ENCODE peak calls at places on chromosomes 4 and X, in six cellular contexts. J, O, R, K, Q and S are unnamed samples.

GRCh38 chr4:169618286-169618685 is 2.1 kb upstream of the CLCN3 start:
- DNase-seq in J (no peak), O (no peak), R (no peak), K (no peak), Q (no peak), S (no peak)

GRCh38 chr4:148674891-148675290 is 232.7 kb upstream of the NR3C2 start:
- DNase-seq in J (no peak), O (no peak), R (no peak), K (no peak), Q (no peak), S (no peak)

GRCh38 chrX:38358274-38358673 is 5.9 kb downstream of the OTC start:
- DNase-seq in J (no peak), O (no peak), R (no peak), K (no peak), Q (no peak), S (no peak)

GRCh38 chr4:71441186-71442169 is 102.7 kb downstream of the SLC4A4 start:
- DNase-seq in J (no peak), O (no peak), R (no peak), K (no peak), Q (no peak), S (no peak)

GRCh38 chr4:102807345-102807744 is 20.0 kb downstream of the UBE2D3 start:
- DNase-seq in J (no peak), O (no peak), R (no peak), K (no peak), Q (no peak), S (no peak)

GRCh38 chr4:931194-931959 is 739 bp downstream of the GAK start:
- DNase-seq in J (no peak), O (peak), R (no peak), K (no peak), Q (peak), S (peak)

GRCh38 chrX:45164021-45164621 is 36.6 kb downstream of the DIPK2B start:
- DNase-seq in J (no peak), O (no peak), R (no peak), K (no peak), Q (no peak), S (no peak)

GRCh38 chrX:53445977-53446376 is 11.8 kb upstream of the HSD17B10 start:
- DNase-seq in J (no peak), O (peak), R (peak), K (peak), Q (peak), S (no peak)

GRCh38 chr4:60133414-60133813 is 1066.7 kb upstream of the ADGRL3 start:
- DNase-seq in J (no peak), O (no peak), R (no peak), K (no peak), Q (no peak), S (no peak)

GRCh38 chr4:169985881-169986280 is 40.3 kb downstream of the MFAP3L start:
- DNase-seq in J (no peak), O (no peak), R (no peak), K (no peak), Q (no peak), S (no peak)

GRCh38 chr4:57943672-57944071 is 833.5 kb upstream of the IGFBP7 start:
- DNase-seq in J (no peak), O (no peak), R (no peak), K (no peak), Q (peak), S (no peak)

GRCh38 chrX:2892816-2893215 is 36.3 kb downstream of the ARSD start:
- DNase-seq in J (no peak), O (no peak), R (no peak), K (no peak), Q (no peak), S (no peak)

GRCh38 chr4:1055721-1056590 is 44.5 kb downstream of the FGFRL1 start:
- DNase-seq in J (no peak), O (peak), R (no peak), K (no peak), Q (peak), S (no peak)

GRCh38 chrX:120561634-120562568 is 1.1 kb upstream of the CUL4B start:
- DNase-seq in J (no peak), O (no peak), R (no peak), K (no peak), Q (peak), S (no peak)
- TF ChIP-seq POLR2A in J (peak), O (no peak), R (no peak), K (no peak), Q (no peak), S (peak)

DNA sequence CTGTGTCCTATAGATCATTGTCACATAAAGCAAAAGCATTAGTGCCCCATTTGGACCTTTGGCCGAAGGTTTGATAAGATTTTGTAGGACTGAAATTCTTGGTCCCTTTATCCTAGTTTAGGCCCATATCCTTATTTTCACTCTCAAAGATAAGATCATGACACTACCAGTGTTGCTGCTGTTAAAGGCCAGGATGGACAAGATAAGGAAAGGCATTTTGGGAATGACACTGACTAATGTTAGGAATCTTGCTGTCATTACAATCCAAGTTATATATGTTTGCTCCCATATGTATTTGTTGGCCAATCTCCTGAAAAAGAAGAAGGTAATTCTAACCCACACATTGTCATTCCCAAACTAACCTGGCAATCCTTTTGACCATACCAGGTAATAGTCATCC is 101.3 kb upstream of the VAMP7 start:
- DNase-seq in J (no peak), O (no peak), R (no peak), K (no peak), Q (no peak), S (no peak)
- TF ChIP-seq POLR2A in J (no peak), O (no peak), R (no peak), K (no peak), Q (no peak), S (no peak)

GRCh38 chr4:158811704-158812103 is 42.9 kb downstream of the FNIP2 start:
- DNase-seq in J (no peak), O (peak), R (peak), K (no peak), Q (peak), S (no peak)

GRCh38 chr4:158812133-158812532 is 43.3 kb downstream of the FNIP2 start:
- DNase-seq in J (no peak), O (no peak), R (no peak), K (no peak), Q (no peak), S (no peak)

GRCh38 chr4:158811216-158811540 is 42.4 kb downstream of the FNIP2 start:
- DNase-seq in J (no peak), O (no peak), R (no peak), K (no peak), Q (no peak), S (no peak)

GRCh38 chr4:158809611-158810486 is 41.0 kb downstream of the FNIP2 start:
- DNase-seq in J (peak), O (peak), R (peak), K (no peak), Q (peak), S (no peak)

GRCh38 chr4:158810487-158811215 is 41.8 kb downstream of the FNIP2 start:
- DNase-seq in J (peak), O (peak), R (peak), K (no peak), Q (no peak), S (peak)
- TF ChIP-seq POLR2A in J (no peak), O (peak), R (no peak), K (no peak), Q (no peak), S (no peak)

DNA sequence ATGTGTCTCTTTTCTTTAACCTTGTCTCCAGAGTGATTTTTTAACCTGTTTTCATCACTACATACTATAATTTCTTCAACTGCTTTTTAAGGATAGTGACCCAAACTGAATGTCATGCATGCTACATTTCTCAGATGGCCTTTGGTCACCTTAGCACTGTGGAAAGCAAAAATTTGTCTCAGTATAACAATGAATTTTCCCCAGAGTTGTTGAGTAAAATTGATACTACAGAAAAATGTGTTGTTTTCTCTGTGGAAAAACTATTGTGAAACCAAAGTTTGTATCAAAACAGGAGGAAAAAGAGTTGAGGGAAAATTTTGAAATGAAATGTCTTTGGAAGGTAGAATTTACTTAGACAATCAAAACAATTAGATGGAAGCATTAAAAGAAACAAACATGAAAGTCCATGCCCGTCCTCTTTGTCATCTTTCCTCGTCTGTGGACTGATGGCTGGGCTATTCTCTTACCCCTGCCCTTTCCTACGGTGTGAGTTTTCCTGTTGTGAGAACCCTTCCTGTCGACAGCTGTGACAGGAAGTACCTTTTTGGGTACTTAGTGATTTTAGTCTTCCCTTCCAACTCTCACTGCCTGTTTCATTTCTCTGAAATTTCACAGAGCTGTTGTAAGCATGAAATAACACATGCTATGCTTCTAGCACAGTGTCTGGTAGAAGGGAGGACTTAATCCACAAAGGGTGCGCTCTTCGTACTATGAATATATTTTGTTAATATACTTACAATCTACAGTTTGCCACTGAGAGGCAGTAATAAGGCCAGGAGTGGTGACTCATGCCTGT is 50.8 kb downstream of the LRP2BP start:
- DNase-seq in J (no peak), O (no peak), R (no peak), K (no peak), Q (no peak), S (no peak)
- TF ChIP-seq POLR2A in J (no peak), O (no peak), R (no peak), K (no peak), Q (no peak), S (no peak)

DNA sequence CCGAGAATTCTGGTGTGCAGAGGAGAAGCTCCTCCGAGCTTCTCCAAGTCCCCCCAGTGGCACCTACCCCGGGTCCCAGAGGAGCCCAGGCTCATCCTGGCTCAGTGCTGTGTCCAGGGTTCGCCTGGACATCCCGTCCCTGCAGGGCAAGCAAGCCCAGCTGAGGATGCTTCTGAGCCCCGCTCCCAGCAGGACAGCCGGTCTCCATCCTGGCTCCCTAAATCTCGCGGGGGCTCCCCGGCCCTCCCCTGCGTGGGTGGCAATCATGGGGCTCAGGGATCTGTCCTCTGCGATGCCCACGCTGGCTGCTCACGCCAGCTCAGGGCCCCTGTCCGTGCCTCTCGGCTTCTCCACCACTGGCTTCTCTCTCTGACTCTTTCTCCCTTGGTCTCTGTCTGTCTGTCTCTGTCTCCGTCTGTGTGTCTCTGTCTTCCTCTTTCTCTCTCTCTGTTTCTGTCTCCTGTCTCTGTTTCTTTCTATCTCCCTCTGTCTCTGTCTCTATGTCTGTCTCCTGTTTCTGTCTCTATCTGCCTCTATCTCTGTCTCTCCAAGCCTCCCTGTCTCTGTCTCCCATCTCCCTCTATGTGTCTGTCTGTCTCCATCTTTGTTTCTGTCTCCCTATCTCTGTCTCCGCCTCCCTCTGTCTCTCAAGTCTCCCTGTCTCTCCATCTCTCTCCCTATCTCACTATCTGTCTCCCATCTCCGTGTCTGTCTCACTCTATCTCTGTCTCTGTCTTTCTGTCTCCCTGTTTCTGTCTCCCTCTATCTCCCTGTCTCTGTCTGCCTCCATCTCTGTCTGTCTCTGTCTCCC is 27.8 kb upstream of the SLC25A6 start:
- DNase-seq in J (no peak), O (no peak), R (no peak), K (no peak), Q (no peak), S (no peak)
- TF ChIP-seq POLR2A in J (no peak), O (no peak), R (no peak), K (no peak), Q (no peak), S (no peak)

DNA sequence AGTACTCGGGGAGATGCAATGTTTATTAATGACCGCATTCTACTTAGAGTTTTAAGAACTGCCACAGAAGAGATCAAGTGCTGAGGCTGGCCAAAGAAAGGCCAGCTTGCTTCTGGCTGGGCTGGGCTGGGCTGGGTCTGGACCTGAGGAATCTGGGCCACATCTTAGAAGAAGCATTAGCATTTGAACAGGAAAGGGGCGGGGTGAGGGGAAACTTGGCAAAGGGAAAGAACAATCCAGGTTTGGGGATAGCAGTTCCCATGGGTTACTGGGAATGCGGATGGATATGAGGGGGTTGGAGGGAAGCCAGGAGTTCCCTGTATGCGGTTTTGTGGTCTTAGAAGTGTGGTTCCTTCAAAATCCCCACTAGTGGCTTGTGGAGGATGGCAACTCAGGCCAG is 83.3 kb downstream of the CLDN34 start:
- DNase-seq in J (no peak), O (no peak), R (peak), K (no peak), Q (no peak), S (no peak)
- TF ChIP-seq POLR2A in J (no peak), O (no peak), R (no peak), K (no peak), Q (no peak), S (no peak)

DNA sequence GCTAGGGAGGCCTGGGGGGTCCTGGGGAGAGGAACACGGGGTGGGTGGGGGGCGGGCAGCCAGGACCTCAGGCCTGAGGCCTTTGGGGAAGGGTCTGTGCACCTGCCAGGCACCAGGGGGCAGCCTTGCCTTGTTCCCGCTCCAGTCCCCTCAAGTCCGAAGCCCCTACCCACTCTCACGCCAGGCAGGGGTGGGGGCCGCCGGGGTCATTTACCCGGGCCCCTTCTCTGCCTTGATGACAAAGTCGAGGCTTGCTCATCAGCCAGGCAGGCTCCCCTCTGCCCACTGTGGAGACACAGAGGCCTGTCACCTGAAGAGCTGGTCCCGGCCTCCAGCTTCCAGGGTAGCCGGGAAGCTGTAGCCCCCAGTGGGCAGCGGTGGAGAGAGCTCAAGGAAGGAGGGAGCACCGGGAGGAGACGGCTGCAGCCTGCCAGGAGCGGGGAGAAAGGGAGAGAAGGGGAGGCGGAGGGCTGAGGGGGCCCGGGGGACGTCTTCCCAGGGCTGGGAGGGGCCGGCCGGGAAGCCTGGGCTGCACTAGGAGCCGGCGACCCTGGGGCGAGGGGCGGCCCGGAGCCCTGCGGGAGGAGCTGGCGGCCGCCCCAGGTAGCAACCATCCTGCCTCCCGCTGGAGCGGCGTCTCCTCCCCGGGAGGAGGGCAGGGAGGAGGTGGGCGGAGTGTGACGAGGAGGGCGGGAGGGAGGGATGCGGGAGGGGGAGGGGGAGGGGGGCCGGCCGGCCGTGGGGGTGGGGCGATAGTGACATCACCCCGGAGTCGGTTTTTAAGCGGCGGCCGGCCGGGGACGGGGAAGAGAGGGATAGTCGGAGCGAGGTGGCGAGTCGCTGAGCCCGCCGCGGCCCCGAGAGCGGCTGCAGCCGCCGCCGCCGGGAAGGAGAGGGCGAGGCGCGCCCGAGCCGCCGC is at the start of gene SLC6A8:
- DNase-seq in J (peak), O (peak), R (peak), K (no peak), Q (peak), S (peak)
- TF ChIP-seq POLR2A in J (no peak), O (peak), R (no peak), K (no peak), Q (no peak), S (peak)

DNA sequence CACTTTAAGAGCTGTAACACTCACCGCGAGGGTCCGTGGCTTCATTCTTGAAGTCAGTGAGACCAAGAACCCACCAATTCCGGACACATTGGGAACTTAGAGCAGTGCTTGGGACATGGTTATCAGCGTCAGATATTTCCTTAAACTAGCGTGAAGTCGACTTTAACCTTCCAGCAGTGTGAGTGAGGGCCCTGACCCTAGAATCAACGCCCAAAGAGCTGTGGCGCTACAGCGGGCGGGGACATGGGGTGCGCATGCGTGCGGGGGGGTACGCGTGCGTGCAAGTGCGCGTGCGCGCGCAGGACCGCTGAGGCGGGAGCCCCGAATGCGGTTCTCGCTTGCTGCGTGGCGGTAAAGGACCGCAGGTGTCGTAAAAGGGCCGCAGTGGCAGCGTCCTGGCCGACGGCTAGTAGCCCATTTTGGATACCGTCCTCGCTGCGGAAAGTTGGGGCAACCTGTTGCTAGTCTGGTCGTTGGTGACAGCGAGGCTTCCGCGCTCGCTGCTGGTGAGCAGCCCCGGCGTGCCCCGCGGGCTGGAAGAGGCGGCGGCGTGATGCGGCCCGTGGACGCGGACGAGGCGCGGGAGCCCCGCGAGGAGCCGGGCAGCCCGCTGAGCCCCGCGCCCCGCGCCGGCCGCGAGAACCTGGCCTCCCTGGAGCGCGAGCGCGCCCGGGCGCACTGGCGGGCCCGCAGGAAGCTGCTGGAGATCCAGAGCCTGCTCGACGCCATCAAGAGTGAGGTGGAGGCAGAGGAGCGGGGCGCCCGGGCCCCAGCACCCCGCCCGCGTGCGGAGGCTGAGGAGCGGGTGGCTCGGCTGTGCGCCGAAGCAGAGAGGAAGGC is 19.8 kb upstream of the S100P start:
- DNase-seq in J (peak), O (peak), R (peak), K (peak), Q (peak), S (peak)
- TF ChIP-seq POLR2A in J (no peak), O (peak), R (peak), K (peak), Q (peak), S (peak)